ENCODE peak calls at places on chromosomes 6 and 20, in five cellular contexts. G is Calu3, V is cardiac fibroblast, L is heart right ventricle, D is AG09309. A is an unnamed sample.
A peak's percentile ranks its signal among the peaks of the same experiment; 100 is the strongest.

GRCh38 chr20:3786126-3786484 is 435 bp downstream of the CENPB start:
- DNase-seq in G (no peak), V (peak; percentile 67), L (peak; percentile 56), D (no peak), A (peak; percentile 70)

GRCh38 chr6:24583463-24584389 is 62.3 kb downstream of the KIAA0319 start:
- DNase-seq in G (peak; percentile 91), V (peak; percentile 78), L (peak; percentile 73), D (no peak), A (peak; percentile 53)

GRCh38 chr20:22795897-22796296 is 211.5 kb upstream of the FOXA2 start:
- DNase-seq in G (peak; percentile 1), V (peak; percentile 99), L (peak; percentile 19), D (peak; percentile 91), A (no peak)

GRCh38 chr6:108117427-108118358 is 43.2 kb upstream of the OSTM1 start:
- DNase-seq in G (peak; percentile 46), V (peak; percentile 24), L (peak; percentile 33), D (no peak), A (peak; percentile 73)

GRCh38 chr6:54689620-54690019 is 157.0 kb upstream of the FAM83B start:
- DNase-seq in G (no peak), V (no peak), L (no peak), D (no peak), A (no peak)

GRCh38 chr6:81690073-81690472 is 62.4 kb downstream of the TENT5A start:
- DNase-seq in G (no peak), V (no peak), L (no peak), D (no peak), A (no peak)

GRCh38 chr6:144899161-144899560 is 614.0 kb downstream of the UTRN start:
- DNase-seq in G (no peak), V (peak; percentile 85), L (no peak), D (peak; percentile 88), A (no peak)

GRCh38 chr6:105359419-105360366 is 43.2 kb downstream of the PREP start:
- DNase-seq in G (no peak), V (peak; percentile 95), L (no peak), D (peak; percentile 77), A (no peak)

GRCh38 chr20:5973971-5974370 is 23.5 kb downstream of the MCM8 start:
- DNase-seq in G (no peak), V (no peak), L (no peak), D (no peak), A (no peak)

GRCh38 chr20:19750207-19750606 is 7.9 kb upstream of the RIN2 start:
- DNase-seq in G (no peak), V (no peak), L (no peak), D (no peak), A (no peak)

GRCh38 chr6:170453586-170454511 is 99.3 kb downstream of the PSMB1 start:
- DNase-seq in G (no peak), V (no peak), L (no peak), D (no peak), A (no peak)

GRCh38 chr6:125207956-125208355 is 54.4 kb downstream of the TPD52L1 start:
- DNase-seq in G (no peak), V (no peak), L (no peak), D (no peak), A (no peak)

GRCh38 chr20:40343390-40343789 is 345.6 kb downstream of the MAFB start:
- DNase-seq in G (no peak), V (no peak), L (no peak), D (no peak), A (no peak)

GRCh38 chr6:127090051-127090450 is 28.4 kb upstream of the RSPO3 start:
- DNase-seq in G (no peak), V (no peak), L (no peak), D (no peak), A (no peak)

GRCh38 chr6:138403801-138404665 is at the start of gene HEBP2:
- DNase-seq in G (peak; percentile 95), V (peak; percentile 82), L (peak; percentile 95), D (peak; percentile 33), A (peak; percentile 93)

GRCh38 chr6:128118401-128118800 is 217.5 kb upstream of the THEMIS start:
- DNase-seq in G (no peak), V (peak; percentile 37), L (no peak), D (peak; percentile 74), A (no peak)

GRCh38 chr20:45153756-45154155 is 20.9 kb upstream of the PI3 start:
- DNase-seq in G (no peak), V (no peak), L (no peak), D (no peak), A (no peak)

GRCh38 chr6:125631165-125631564 is 118.3 kb upstream of the HEY2 start:
- DNase-seq in G (no peak), V (no peak), L (no peak), D (no peak), A (no peak)

GRCh38 chr6:157216570-157216969 is 106.7 kb downstream of the TMEM242 start:
- DNase-seq in G (no peak), V (no peak), L (no peak), D (no peak), A (no peak)

GRCh38 chr6:166815629-166816028 is 140.7 kb downstream of the RNASET2 start:
- DNase-seq in G (no peak), V (no peak), L (no peak), D (no peak), A (no peak)

GRCh38 chr6:108874470-108875160 is 26.4 kb downstream of the ARMC2 start:
- DNase-seq in G (no peak), V (peak; percentile 87), L (no peak), D (peak; percentile 81), A (peak; percentile 65)

GRCh38 chr6:158630944-158631616 is 13.5 kb downstream of the DYNLT1 start:
- DNase-seq in G (no peak), V (peak; percentile 61), L (peak; percentile 69), D (no peak), A (no peak)

GRCh38 chr6:35082733-35083403 is 58.3 kb downstream of the TCP11 start:
- DNase-seq in G (no peak), V (no peak), L (no peak), D (no peak), A (no peak)

GRCh38 chr6:2225422-2226392 is 19.7 kb downstream of the GMDS start:
- DNase-seq in G (peak; percentile 24), V (peak; percentile 49), L (no peak), D (no peak), A (no peak)

GRCh38 chr6:39567091-39567490 is 158.1 kb downstream of the KIF6 start:
- DNase-seq in G (no peak), V (no peak), L (no peak), D (no peak), A (no peak)

GRCh38 chr20:48791014-48791413 is 36.8 kb downstream of the PREX1 start:
- DNase-seq in G (no peak), V (no peak), L (no peak), D (no peak), A (no peak)
- TF ChIP-seq CTCF in G (no peak), V (no peak), L (no peak), D (no peak), A (peak; percentile 9)

GRCh38 chr6:12602951-12603710 is 113.4 kb upstream of the PHACTR1 start:
- DNase-seq in G (peak; percentile 16), V (peak; percentile 86), L (no peak), D (peak; percentile 62), A (no peak)
- TF ChIP-seq CTCF in G (peak; percentile 27), V (peak; percentile 52), L (peak; percentile 49), D (peak; percentile 68), A (peak; percentile 58)

DNA sequence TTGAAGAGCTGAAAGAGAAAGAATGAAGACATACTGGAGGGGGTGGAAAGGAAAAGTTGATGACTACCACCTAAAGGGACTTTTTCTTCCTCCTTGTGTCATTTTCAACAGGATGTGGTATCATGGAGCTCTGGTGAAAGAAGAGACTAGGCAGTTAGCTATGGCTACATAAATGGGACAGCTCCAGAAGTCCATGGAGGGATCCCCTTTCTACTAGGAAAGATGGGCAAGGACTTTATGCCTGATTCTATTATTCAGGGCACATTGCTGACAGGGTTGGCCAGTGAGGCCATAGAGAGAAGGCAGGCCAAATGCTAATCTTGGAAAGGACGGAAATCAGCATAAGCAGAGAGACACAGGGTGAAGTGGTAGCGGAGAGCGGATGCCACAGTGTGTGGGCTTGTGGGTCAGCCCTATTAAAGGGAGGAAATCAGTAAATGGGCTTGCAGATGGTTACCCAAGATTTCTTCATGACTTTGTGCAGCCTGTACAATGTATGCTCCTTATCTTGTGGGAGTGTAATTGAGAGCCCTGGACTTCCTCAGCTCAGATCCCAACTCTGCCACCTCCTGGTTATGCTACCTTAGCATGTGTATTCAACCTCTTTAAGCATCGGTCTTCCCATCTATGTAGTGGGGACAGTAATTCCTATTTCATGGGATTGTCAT is 77.4 kb upstream of the TMEM170B start:
- DNase-seq in G (peak; percentile 2), V (peak; percentile 55), L (no peak), D (no peak), A (peak; percentile 12)
- TF ChIP-seq CTCF in G (no peak), V (no peak), L (no peak), D (no peak), A (peak; percentile 18)

GRCh38 chr20:645318-646106 is 7.5 kb downstream of the SRXN1 start:
- DNase-seq in G (peak; percentile 76), V (peak; percentile 71), L (peak; percentile 82), D (no peak), A (peak; percentile 93)
- TF ChIP-seq CTCF in G (peak; percentile 81), V (peak; percentile 97), L (peak; percentile 92), D (peak; percentile 96), A (peak; percentile 95)

DNA sequence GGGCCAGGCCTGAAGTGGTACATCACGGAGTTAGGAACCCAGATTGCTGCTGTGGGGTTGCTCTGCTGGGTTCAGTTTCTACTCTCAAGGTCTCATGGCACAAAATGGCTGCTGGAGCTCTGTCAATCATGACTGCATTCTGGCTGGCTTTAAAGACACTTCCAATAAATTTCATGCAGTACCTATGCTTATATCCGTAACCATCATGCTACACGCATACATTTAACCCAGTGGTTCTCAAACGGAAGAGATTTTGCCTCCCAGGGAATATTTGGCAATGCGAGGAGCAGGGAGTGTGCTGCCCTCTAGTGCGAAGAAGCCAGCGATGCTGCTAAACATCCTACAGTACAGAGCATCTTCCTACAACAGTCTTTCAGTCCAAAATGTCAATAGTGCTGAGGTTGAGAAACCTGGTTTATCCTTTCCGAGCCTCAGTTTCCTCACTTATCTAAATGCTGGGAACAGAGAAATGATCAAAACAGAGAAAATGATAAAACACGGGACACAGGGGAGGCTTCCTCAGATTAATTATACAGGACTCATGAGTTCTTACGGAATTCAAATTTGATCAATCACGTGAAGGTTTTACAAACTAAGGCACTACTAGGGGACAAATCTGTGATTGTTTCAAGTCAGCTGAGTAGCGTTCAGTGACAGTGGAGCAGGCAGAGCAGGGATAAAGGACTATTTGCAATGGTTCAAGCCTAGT is 9.6 kb upstream of the SLC2A10 start:
- DNase-seq in G (peak; percentile 51), V (peak; percentile 61), L (no peak), D (no peak), A (no peak)
- TF ChIP-seq CTCF in G (peak; percentile 75), V (peak; percentile 81), L (no peak), D (peak; percentile 75), A (peak; percentile 46)

A was measured in GM13977.